ENCODE peak calls at places on chromosomes 2 and 18, in nine cellular contexts. W, D, Y, H, M, X, O, L and N are unnamed samples.

GRCh38 chr2:43759195-43759594 is 14.6 kb upstream of the DYNC2LI1 start:
- DNase-seq in M (no peak), D (no peak), X (peak), L (peak), W (peak), H (no peak), O (no peak), Y (peak), N (no peak)

GRCh38 chr2:60867848-60868247 is 13.5 kb upstream of the REL start:
- DNase-seq in X (peak), D (no peak), Y (no peak), W (no peak), M (no peak), H (no peak), L (no peak), O (no peak), N (no peak)

GRCh38 chr18:77131100-77131651 is 1.4 kb downstream of the MBP start:
- DNase-seq in H (peak), L (no peak), Y (no peak), D (peak), O (no peak), M (no peak), W (peak), X (peak), N (no peak)

GRCh38 chr2:167579826-167580225 is 667.6 kb downstream of the STK39 start:
- DNase-seq in L (no peak), Y (no peak), M (no peak), X (peak), D (no peak), W (no peak), O (no peak), H (no peak), N (no peak)

GRCh38 chr2:238644095-238645081 is 203.5 kb upstream of the TWIST2 start:
- DNase-seq in W (peak), D (peak), X (peak), H (no peak), M (no peak), L (peak), Y (peak), O (no peak), N (no peak)

GRCh38 chr2:102008490-102008889 is 16.7 kb downstream of the IL1R2 start:
- DNase-seq in M (no peak), W (no peak), Y (no peak), D (no peak), X (no peak), H (no peak), L (no peak), O (no peak), N (no peak)

GRCh38 chr2:119531292-119531691 is 7.0 kb upstream of the SCTR start:
- DNase-seq in M (no peak), Y (no peak), W (no peak), L (no peak), O (no peak), X (peak), D (peak), H (no peak), N (no peak)

GRCh38 chr2:239151201-239152131 is 249.4 kb downstream of the HDAC4 start:
- DNase-seq in O (no peak), W (no peak), Y (no peak), H (peak), L (no peak), X (no peak), D (peak), M (no peak), N (no peak)

GRCh38 chr2:231300020-231300721 is 95.3 kb upstream of the B3GNT7 start:
- DNase-seq in X (no peak), H (peak), O (no peak), W (peak), L (no peak), Y (no peak), D (peak), M (no peak), N (no peak)

GRCh38 chr2:30038419-30038818 is 108.4 kb upstream of the YPEL5 start:
- DNase-seq in H (no peak), X (no peak), Y (no peak), W (peak), D (no peak), O (no peak), M (no peak), L (no peak), N (no peak)

GRCh38 chr18:38930881-38931753 is 1365.5 kb upstream of the CELF4 start:
- DNase-seq in X (no peak), Y (no peak), M (no peak), O (no peak), W (no peak), D (no peak), H (no peak), L (no peak), N (no peak)
- H3K4me3 ChIP-seq in X (no peak), Y (no peak), M (no peak), O (no peak), W (no peak), D (no peak), H (no peak), L (no peak), N (no peak)

GRCh38 chr2:51693640-51694039 is 661.7 kb upstream of the NRXN1 start:
- DNase-seq in D (no peak), X (no peak), O (no peak), M (no peak), L (no peak), W (no peak), H (no peak), Y (no peak), N (no peak)

GRCh38 chr2:51697095-51697494 is 665.2 kb upstream of the NRXN1 start:
- DNase-seq in H (no peak), M (no peak), O (no peak), Y (no peak), D (no peak), L (no peak), X (no peak), W (no peak), N (no peak)

GRCh38 chr2:51695531-51695930 is 663.6 kb upstream of the NRXN1 start:
- DNase-seq in M (no peak), O (no peak), W (no peak), D (no peak), X (peak), Y (no peak), H (no peak), L (peak), N (no peak)

GRCh38 chr2:51698005-51698404 is 666.1 kb upstream of the NRXN1 start:
- DNase-seq in O (no peak), M (no peak), X (no peak), W (no peak), D (no peak), L (no peak), Y (no peak), H (no peak), N (no peak)
- TF ChIP-seq CTCF in O (no peak), M (no peak), X (no peak), W (no peak), D (no peak), L (no peak), Y (no peak), H (no peak), N (no peak)

DNA sequence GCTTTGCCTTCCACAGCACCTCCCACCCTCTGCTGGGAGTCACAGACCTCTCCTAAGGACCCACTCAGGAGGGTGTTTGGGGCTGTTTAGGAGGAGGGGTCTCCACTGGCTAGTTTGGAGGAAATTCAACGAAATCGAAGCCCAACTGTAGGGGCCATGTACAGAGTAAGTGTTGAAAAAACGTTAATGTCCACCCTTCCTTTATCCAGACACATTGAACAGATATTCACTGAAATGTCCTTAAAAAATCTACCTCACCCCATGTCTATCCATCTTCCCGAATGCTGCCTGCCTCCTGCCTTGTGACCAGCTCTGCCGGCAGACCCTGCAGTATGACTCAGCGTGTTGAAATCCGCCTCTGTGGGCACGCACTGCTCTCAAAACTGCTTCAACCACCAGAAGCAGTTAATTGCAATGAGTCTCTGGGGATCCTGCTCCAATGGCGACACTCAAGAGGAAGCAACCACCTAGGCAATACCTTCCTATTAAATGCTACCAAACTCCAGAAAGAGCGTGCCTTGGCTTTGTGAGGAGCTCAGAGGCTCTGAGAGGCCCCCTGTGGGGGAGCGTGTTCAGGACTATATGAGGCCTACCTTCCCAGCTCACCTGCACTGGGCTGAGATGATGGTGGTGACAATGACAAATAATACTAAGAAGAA is 61.4 kb upstream of the RTN4 start:
- DNase-seq in M (no peak), H (peak), D (peak), O (no peak), L (peak), W (peak), X (peak), Y (peak), N (no peak)
- H3K4me3 ChIP-seq in M (no peak), H (no peak), D (no peak), O (no peak), L (no peak), W (no peak), X (no peak), Y (no peak), N (no peak)

GRCh38 chr18:46393230-46393629 is 263.8 kb downstream of the LOXHD1 start:
- DNase-seq in O (no peak), X (no peak), M (peak), W (no peak), H (no peak), D (no peak), L (no peak), Y (no peak), N (peak)
- TF ChIP-seq CTCF in O (no peak), X (no peak), M (peak), W (no peak), H (no peak), D (no peak), L (no peak), Y (no peak), N (peak)

DNA sequence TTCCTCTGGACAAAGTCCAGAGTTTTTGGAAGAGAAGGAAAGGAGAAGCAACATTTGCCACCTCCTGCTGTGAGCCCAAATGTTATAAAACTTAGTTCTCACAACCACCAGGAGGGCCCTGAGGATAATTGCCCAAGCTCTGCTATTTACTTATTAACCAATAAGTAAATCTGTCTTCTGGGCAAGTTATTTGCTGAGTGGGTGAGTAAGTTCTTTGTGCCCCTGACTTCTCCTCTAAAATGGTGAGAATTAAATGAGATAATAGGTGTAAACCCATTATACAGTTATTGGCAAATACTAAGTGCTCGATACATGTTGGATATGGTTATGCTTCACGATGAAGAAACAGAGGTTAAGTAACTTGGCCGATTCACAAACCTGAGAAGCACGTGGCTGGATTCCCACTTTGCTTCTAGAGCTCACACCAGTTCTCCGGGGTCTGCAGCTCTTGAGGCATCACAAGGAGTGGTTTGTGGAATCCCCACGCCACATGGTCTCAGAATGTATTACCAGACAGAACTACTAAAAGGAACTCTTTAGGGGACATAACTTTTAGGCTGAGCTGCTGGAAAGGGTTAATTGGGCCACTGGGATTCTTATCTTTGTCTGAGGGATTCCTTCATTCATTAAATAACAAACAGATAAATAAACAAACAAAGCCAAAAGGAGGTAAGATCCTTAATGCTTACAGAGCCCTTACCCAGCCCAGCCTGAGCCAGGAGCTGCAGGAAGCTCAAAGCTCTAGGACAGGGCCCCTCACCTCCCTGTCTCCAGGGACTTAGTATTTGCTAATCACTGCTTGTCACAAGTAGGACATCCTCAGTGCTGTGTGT is 164.2 kb downstream of the MYCN start:
- DNase-seq in L (no peak), H (no peak), M (no peak), Y (peak), O (no peak), W (no peak), X (no peak), D (no peak), N (peak)
- H3K4me3 ChIP-seq in L (no peak), H (no peak), M (no peak), Y (no peak), O (no peak), W (no peak), X (no peak), D (no peak), N (peak)

GRCh38 chr18:10230072-10230471 is 224.4 kb upstream of the APCDD1 start:
- DNase-seq in M (no peak), W (peak), H (no peak), D (no peak), X (peak), O (no peak), Y (no peak), L (peak), N (peak)
- TF ChIP-seq CTCF in M (peak), W (peak), H (no peak), D (no peak), X (no peak), O (peak), Y (no peak), L (peak), N (peak)

DNA sequence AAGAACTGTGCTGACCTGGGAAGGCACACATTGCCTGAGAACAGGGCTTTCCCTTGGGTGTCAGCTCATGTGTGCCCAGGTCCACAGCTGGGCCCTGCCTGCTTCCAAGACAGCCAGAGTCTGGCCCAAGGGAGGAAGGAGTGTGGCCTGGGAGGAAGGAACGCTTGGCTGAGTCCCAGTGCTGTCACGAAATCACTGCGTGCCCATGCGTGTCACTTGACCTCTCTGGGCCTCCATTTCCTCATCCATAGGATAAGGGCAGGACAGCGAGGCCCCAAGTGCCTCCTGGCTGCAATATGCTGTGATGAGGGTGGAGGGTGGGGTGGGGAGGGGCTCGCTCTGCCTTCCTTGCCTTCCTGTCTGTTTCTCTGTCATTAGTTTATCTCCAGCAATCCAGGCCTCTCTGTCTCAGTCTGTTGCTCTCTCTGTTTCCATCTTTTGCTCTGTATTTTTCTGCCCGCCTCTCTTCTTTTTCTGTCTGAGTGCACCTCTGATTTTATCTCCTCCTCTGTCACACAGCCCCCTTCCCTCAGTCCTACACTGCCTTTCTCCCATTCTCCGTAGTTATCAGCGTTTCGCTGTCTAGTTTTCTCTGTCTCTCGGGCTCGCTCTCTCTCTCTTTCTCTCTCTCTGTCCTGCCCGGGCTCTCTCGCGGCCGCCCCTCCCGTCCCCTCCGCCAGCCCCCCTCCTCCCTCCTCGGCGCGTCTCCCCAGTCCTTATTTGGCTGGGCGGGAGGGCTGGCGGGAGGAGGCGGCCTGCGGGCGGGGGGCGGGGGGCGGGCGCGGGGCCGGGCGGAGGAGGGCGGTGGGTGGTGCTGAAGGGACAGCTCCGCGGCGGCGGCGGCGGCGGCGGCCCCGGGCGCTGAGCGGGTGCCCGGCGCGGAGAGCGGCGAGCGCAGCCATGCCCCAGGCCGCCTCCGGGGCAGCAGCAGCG is at the start of gene KCNK3:
- DNase-seq in H (peak), W (peak), X (peak), O (no peak), Y (peak), M (peak), D (no peak), L (peak), N (peak)
- H3K4me3 ChIP-seq in H (peak), W (no peak), X (no peak), O (peak), Y (peak), M (peak), D (no peak), L (peak), N (peak)

DNA sequence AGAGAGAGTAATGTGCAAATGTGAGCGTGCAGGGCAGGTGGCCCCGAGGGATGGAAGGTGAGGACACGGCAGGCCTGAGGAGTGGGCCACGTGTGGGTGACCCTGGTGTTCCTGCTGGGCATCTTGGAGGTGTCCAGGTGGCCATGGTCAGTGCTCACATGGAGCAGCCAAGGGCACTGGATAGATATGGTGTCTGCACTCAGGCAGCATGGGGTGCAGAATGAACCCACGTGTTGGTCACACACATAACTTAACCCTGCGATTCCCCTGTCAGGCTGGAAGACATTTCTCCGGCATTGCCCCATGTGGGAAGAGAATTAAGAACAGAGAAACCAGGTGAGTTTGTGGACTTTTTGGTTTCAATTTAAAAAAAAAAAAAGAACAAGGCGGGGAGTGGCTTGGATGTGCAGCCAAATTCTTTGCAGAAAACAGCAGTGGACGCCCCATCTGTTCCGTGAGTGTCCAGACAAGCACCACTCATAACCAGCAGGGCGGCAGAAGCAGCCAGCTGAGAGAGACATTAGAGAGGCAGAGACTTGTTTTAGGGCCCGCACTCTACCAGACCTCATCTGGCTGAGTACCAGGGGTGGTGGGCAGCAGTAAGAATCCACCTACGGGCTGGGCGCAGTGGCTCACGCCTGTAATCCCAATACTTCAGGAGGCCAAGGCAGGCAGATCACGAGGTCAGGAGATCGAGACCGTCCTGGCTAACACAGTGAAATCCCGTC is 249.8 kb downstream of the ACKR3 start:
- DNase-seq in Y (no peak), X (no peak), D (peak), O (no peak), L (no peak), W (no peak), M (no peak), H (no peak), N (no peak)
- TF ChIP-seq CTCF in Y (no peak), X (no peak), D (no peak), O (no peak), L (no peak), W (no peak), M (no peak), H (no peak), N (peak)